ENCODE peak calls at places on chromosomes 3 and 15, in five cellular contexts. L, V, U, R and M are unnamed samples.

GRCh38 chr3:128845695-128846491 is 33.5 kb upstream of the ACAD9 start:
- DNase-seq in R (peak), V (peak), U (peak), L (peak), M (peak)

GRCh38 chr15:87368511-87368910 is 888.0 kb downstream of the NTRK3 start:
- DNase-seq in U (no peak), R (no peak), L (no peak), V (peak), M (no peak)

GRCh38 chr3:180036092-180036677 is 552 bp downstream of the PEX5L start:
- DNase-seq in L (peak), U (no peak), R (no peak), V (no peak), M (no peak)

GRCh38 chr3:40615110-40615915 is 90.6 kb downstream of the ZNF621 start:
- DNase-seq in L (no peak), R (no peak), V (no peak), U (no peak), M (no peak)

GRCh38 chr3:186938716-186939115 is 8.4 kb downstream of the ST6GAL1 start:
- DNase-seq in R (no peak), U (peak), V (peak), L (no peak), M (no peak)

GRCh38 chr3:13013151-13013561 is 60.1 kb downstream of the IQSEC1 start:
- DNase-seq in U (no peak), L (no peak), V (no peak), R (no peak), M (peak)

GRCh38 chr3:143605661-143605950 is 242.7 kb downstream of the SLC9A9 start:
- DNase-seq in L (no peak), V (no peak), U (no peak), R (no peak), M (no peak)

GRCh38 chr3:16486951-16487480 is 26.5 kb downstream of the RFTN1 start:
- DNase-seq in U (no peak), R (no peak), L (peak), V (no peak), M (no peak)

GRCh38 chr3:105828703-105829102 is 40.1 kb downstream of the CBLB start:
- DNase-seq in V (no peak), U (no peak), L (no peak), R (no peak), M (peak)

GRCh38 chr15:69161878-69162213 is 1.4 kb downstream of the GLCE start:
- DNase-seq in V (peak), U (no peak), R (no peak), L (no peak), M (no peak)

GRCh38 chr15:69163124-69163669 is 2.8 kb downstream of the GLCE start:
- DNase-seq in U (no peak), R (no peak), L (no peak), V (no peak), M (no peak)

GRCh38 chr15:69160141-69160975 is at the start of gene GLCE:
- DNase-seq in R (peak), U (peak), L (peak), V (peak), M (peak)

GRCh38 chr15:69159805-69160140 is 662 bp upstream of the GLCE start:
- DNase-seq in L (no peak), R (no peak), U (no peak), V (no peak), M (no peak)

DNA sequence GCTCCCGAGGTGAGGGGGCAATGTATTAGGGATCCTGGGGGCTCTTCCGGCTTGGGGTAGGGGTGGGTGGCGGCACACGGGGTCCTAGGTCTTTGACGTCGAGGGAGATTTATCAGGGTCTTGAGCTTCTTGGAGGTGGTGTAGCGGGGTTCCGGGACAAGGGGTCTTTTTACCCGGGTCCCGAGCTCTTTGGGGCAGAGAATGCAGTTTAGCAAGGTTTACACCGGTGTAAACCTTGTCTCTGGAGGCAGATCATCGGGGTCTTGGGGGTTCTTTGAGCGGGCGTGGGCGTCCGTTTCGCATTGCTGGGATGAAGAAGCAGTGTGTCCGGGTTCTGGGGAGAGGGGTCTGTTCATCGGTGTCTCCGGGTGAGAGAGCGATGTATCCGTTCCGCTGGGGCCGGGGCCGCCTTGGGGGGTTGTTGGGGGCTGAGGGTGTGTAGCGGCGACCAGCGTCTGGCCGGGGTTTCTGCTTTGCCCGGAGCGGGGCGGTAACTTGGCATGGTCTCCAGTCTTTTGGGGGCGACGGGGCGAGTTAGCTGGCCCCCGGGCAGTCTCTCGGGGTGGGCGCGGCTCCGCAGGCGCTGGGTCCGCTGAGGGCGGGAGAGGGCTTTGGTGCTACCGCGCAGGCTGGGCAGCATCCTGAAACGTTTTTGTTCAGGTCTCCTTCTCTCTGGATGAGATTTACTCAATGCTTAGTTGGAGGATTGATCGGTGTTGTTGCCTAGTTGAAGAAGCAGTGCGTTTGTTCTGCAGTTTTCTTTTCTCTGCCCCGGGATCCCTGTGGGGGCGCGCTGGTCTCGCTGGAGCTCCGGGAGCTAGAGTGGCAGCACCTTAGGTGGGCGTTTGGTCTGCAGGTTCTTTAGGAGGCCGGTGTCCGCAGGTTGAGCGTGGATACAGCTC is 792 bp downstream of the GLCE start:
- DNase-seq in R (peak), L (peak), V (peak), U (peak), M (peak)
- TF ChIP-seq CTCF in R (no peak), L (no peak), V (peak), U (peak), M (peak)

DNA sequence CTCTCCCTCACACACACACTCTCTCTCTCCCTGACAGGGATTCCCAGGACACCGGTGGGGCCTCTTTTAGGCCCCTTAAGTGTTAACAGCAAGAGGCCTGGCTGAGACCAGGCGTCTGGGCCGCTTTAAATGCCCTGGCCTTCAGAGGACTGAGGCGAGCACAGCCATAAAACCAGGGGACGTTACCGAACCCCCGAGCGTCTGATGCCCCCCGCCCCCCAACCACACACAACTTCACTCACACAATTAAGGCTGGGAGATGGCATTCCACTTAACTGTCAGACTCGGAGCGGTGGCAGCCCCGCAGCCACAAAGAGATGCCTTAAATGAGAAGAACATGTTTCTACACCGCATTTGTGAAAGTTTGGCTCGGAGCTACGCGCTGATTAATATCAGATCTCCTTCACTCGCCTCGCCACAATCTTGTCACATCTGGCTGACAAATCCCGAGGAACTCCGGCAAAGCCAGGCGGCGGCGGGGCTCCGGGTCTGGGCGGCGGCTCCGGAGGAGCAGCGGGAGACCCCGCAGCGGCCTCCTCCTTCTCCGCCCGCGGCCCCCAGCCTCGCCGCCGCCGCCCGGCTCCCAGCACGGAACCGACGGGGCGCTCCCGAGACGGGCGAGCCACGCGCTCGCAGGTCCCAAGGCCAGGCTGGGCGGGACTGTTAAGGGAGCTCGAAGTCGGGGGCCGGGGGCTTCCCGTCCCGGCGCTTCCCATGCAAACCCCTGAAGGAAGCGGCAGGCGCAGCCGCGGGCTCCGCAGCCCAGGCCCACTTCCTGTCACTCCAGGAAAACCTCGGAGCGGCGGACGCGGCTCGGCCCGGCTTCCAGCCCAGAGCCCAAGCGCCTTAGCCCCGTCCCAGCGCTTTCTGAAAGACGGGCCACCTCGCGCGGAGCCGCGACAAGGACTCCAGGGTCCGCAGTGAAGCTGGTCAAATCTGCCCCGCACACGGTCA is 1.3 kb downstream of the BNC1 start:
- DNase-seq in U (peak), R (no peak), V (peak), L (no peak), M (no peak)
- H3K4me3 ChIP-seq in U (peak), R (peak), V (peak), L (no peak), M (no peak)

GRCh38 chr15:76844096-76844495 is 61.0 kb downstream of the SCAPER start:
- DNase-seq in V (peak), L (no peak), U (no peak), R (no peak), M (no peak)

GRCh38 chr15:76839173-76839572 is 66.0 kb downstream of the SCAPER start:
- DNase-seq in U (no peak), R (no peak), V (peak), L (no peak), M (no peak)

GRCh38 chr15:76843269-76843668 is 61.9 kb downstream of the SCAPER start:
- DNase-seq in V (no peak), U (no peak), R (no peak), L (no peak), M (no peak)

GRCh38 chr15:76837474-76837873 is 67.7 kb downstream of the SCAPER start:
- DNase-seq in L (no peak), R (no peak), V (no peak), U (no peak), M (no peak)

GRCh38 chr15:76840830-76841460 is 64.2 kb downstream of the SCAPER start:
- DNase-seq in V (peak), U (no peak), L (no peak), R (no peak), M (no peak)
- TF ChIP-seq CTCF in V (peak), U (peak), L (no peak), R (peak), M (peak)

DNA sequence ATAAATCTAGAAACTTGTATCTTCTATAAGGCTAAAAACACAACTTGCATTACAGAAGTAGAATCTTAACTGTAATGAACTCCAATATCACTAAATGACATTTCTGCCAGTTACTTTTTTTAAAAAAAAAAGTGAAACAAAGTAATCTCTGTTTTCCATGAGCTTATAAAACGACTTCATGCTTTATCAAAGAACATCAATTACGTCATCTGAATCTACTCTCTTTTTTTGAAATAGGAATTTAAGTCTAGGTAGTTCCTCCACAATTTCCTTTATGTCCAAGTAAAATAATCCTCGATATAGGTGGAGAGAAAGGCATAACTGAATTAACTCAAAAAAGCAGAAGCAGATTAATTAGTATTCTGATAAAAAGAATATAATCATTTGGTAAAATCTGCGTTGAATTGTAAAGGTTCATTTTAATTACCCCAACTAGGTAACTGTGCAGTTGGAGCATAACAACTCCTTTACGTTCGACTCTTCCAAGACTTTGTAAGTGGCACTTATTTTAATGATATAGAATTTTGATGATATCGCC is 1.4 kb downstream of the UACA start:
- DNase-seq in V (no peak), R (no peak), L (no peak), U (no peak), M (no peak)
- H3K4me3 ChIP-seq in V (peak), R (peak), L (peak), U (peak), M (no peak)

GRCh38 chr3:20039765-20040475 is at the start of gene KAT2B:
- DNase-seq in R (peak), U (peak), L (peak), V (peak), M (peak)
- TF ChIP-seq CTCF in R (peak), U (peak), L (peak), V (peak), M (peak)

DNA sequence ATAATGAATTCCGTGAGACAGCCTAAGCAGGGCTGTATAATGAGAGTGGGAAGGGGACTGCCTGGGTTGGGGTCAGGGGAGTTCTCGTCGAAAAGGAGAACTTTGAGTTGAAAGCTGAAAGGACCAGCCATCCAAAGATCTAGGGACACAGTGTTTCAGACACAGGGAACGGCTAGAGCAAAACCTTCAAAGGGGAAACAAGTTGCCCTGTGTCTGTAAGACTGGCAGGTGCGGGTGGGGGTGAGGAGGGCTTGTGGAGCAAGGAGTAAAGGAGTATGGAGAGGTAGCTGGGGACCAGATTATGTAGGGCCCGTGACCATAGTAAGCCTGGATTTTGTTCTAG is 1.3 kb upstream of the SRP14 start:
- DNase-seq in L (no peak), R (no peak), V (no peak), U (no peak), M (no peak)
- H3K4me3 ChIP-seq in L (no peak), R (peak), V (peak), U (no peak), M (peak)